ENCODE peak calls at places on chromosome 7, in four cellular contexts. P is substantia nigra, S is sigmoid colon, C is kidney glomerular epithelial cell. L is an unnamed sample.

GRCh38 chr7:149771696-149772235 is 1.6 kb downstream of the ZNF467 start:
- DNase-seq in P (peak), S (peak), C (peak), L (peak)

GRCh38 chr7:117530390-117530789 is 50.6 kb downstream of the CFTR start:
- DNase-seq in P (no peak), S (no peak), C (no peak), L (no peak)

GRCh38 chr7:23712368-23713284 is 2.6 kb downstream of the STK31 start:
- DNase-seq in P (no peak), S (no peak), C (peak), L (peak)

GRCh38 chr7:37151741-37152413 is 296.8 kb downstream of the ELMO1 start:
- DNase-seq in P (no peak), S (no peak), C (no peak), L (no peak)

GRCh38 chr7:33694006-33694405 is 211.3 kb upstream of the BMPER start:
- DNase-seq in P (no peak), S (no peak), C (no peak), L (no peak)

GRCh38 chr7:100434297-100435144 is 1.8 kb downstream of the PPP1R35 start:
- DNase-seq in P (no peak), S (peak), C (no peak), L (no peak)

GRCh38 chr7:135684699-135685098 is 22.4 kb downstream of the STMP1 start:
- DNase-seq in P (no peak), S (no peak), C (no peak), L (no peak)

GRCh38 chr7:34430456-34430855 is 227.6 kb upstream of the NPSR1 start:
- DNase-seq in P (no peak), S (no peak), C (peak), L (peak)

GRCh38 chr7:50733552-50733951 is 49.1 kb downstream of the GRB10 start:
- DNase-seq in P (no peak), S (no peak), C (peak), L (no peak)

GRCh38 chr7:157904211-157904865 is 567.5 kb downstream of the DNAJB6 start:
- DNase-seq in P (no peak), S (no peak), C (no peak), L (no peak)

GRCh38 chr7:33903770-33904679 is 1.3 kb upstream of the BMPER start:
- DNase-seq in P (peak), S (peak), C (peak), L (peak)